ENCODE peak calls at places on chromosomes 11 and 22, in five cellular contexts. One of them, this sample, is unnamed.

GRCh38 chr11:100681064-100681502 is 6.0 kb upstream of the ARHGAP42 start:
- DNase-seq in Daoy: peak
- DNase-seq in NCI-H748 treated with DMSO at 0.1 percent for 48 hours: peak
- DNase-seq in activated CD4-positive, alpha-beta T cell treated with anti-CD3 and anti-CD28 coated beads, Interleukin-2, amount 50 U/mL, for 4 hours: no peak
- DNase-seq in left cardiac atrium: peak
- DNase-seq in this sample: no peak

GRCh38 chr22:47100019-47100418 is 337.6 kb downstream of the TBC1D22A start:
- DNase-seq in Daoy: no peak
- DNase-seq in left cardiac atrium: no peak
- DNase-seq in NCI-H748 treated with DMSO at 0.1 percent for 48 hours: no peak
- DNase-seq in activated CD4-positive, alpha-beta T cell treated with anti-CD3 and anti-CD28 coated beads, Interleukin-2, amount 50 U/mL, for 4 hours: no peak
- DNase-seq in this sample: no peak

GRCh38 chr11:104522650-104523049 is 358.7 kb upstream of the PDGFD start:
- DNase-seq in Daoy: no peak
- DNase-seq in left cardiac atrium: no peak
- DNase-seq in activated CD4-positive, alpha-beta T cell treated with anti-CD3 and anti-CD28 coated beads, Interleukin-2, amount 50 U/mL, for 4 hours: no peak
- DNase-seq in NCI-H748 treated with DMSO at 0.1 percent for 48 hours: no peak
- DNase-seq in this sample: no peak

GRCh38 chr11:32188785-32189184 is 97.9 kb downstream of the RCN1 start:
- DNase-seq in activated CD4-positive, alpha-beta T cell treated with anti-CD3 and anti-CD28 coated beads, Interleukin-2, amount 50 U/mL, for 4 hours: no peak
- DNase-seq in left cardiac atrium: no peak
- DNase-seq in NCI-H748 treated with DMSO at 0.1 percent for 48 hours: no peak
- DNase-seq in Daoy: no peak
- DNase-seq in this sample: no peak

GRCh38 chr22:37176464-37177061 is 11.5 kb downstream of the C1QTNF6 start:
- DNase-seq in left cardiac atrium: peak
- DNase-seq in NCI-H748 treated with DMSO at 0.1 percent for 48 hours: no peak
- DNase-seq in Daoy: peak
- DNase-seq in activated CD4-positive, alpha-beta T cell treated with anti-CD3 and anti-CD28 coated beads, Interleukin-2, amount 50 U/mL, for 4 hours: no peak
- DNase-seq in this sample: no peak

GRCh38 chr11:64036081-64037026 is 623 bp downstream of the FLRT1 start:
- DNase-seq in left cardiac atrium: peak
- DNase-seq in activated CD4-positive, alpha-beta T cell treated with anti-CD3 and anti-CD28 coated beads, Interleukin-2, amount 50 U/mL, for 4 hours: no peak
- DNase-seq in Daoy: peak
- DNase-seq in NCI-H748 treated with DMSO at 0.1 percent for 48 hours: no peak
- DNase-seq in this sample: no peak

GRCh38 chr11:23632293-23632692 is 772.0 kb upstream of the CCDC179 start:
- DNase-seq in Daoy: no peak
- DNase-seq in NCI-H748 treated with DMSO at 0.1 percent for 48 hours: no peak
- DNase-seq in left cardiac atrium: no peak
- DNase-seq in activated CD4-positive, alpha-beta T cell treated with anti-CD3 and anti-CD28 coated beads, Interleukin-2, amount 50 U/mL, for 4 hours: no peak
- DNase-seq in this sample: no peak

GRCh38 chr11:119629085-119629484 is 99.9 kb downstream of the NECTIN1 start:
- DNase-seq in Daoy: no peak
- DNase-seq in NCI-H748 treated with DMSO at 0.1 percent for 48 hours: no peak
- DNase-seq in left cardiac atrium: no peak
- DNase-seq in activated CD4-positive, alpha-beta T cell treated with anti-CD3 and anti-CD28 coated beads, Interleukin-2, amount 50 U/mL, for 4 hours: no peak
- DNase-seq in this sample: no peak

GRCh38 chr22:42343136-42343484 is 72.7 kb upstream of the TCF20 start:
- DNase-seq in left cardiac atrium: no peak
- DNase-seq in NCI-H748 treated with DMSO at 0.1 percent for 48 hours: no peak
- DNase-seq in activated CD4-positive, alpha-beta T cell treated with anti-CD3 and anti-CD28 coated beads, Interleukin-2, amount 50 U/mL, for 4 hours: no peak
- DNase-seq in Daoy: peak
- DNase-seq in this sample: no peak

This sample was measured in stimulated activated CD4-positive, alpha-beta T cell treated with anti-CD3 and anti-CD28 coated beads, TNF-alpha, amount 100 ng/mL, for 24 hours.